ENCODE peak calls at places on chromosomes 2 and 18, in four cellular contexts. T, N, M and I are unnamed samples. For H3K4me1, the result is how much of the 10 kb centered on the place peaks cover.

GRCh38 chr2:118650327-118650726 is 197.1 kb downstream of the EN1 start:
- DNase-seq in T (no peak), N (no peak), M (no peak), I (no peak)

GRCh38 chr18:27717250-27717649 is 459.7 kb downstream of the CDH2 start:
- DNase-seq in T (no peak), N (no peak), M (no peak), I (no peak)

GRCh38 chr2:101125374-101125773 is 25.8 kb downstream of the TBC1D8 start:
- DNase-seq in T (no peak), N (no peak), M (no peak), I (no peak)

GRCh38 chr2:14634885-14635871 is 2.7 kb downstream of the LRATD1 start:
- DNase-seq in T (peak), N (peak), M (peak), I (peak)

GRCh38 chr18:68796936-68797690 is 767 bp upstream of the CCDC102B start:
- DNase-seq in T (no peak), N (peak), M (no peak), I (no peak)

GRCh38 chr2:42754021-42754775 is 9.7 kb downstream of the OXER1 start:
- DNase-seq in T (peak), N (no peak), M (no peak), I (no peak)

GRCh38 chr2:23789012-23789411 is 137.9 kb downstream of the ATAD2B start:
- DNase-seq in T (no peak), N (no peak), M (no peak), I (no peak)

GRCh38 chr2:231393149-231394131 is 2.1 kb upstream of the B3GNT7 start:
- DNase-seq in T (no peak), N (no peak), M (peak), I (no peak)

GRCh38 chr2:88190808-88191721 is 20.9 kb downstream of the THNSL2 start:
- DNase-seq in T (no peak), N (peak), M (peak), I (peak)

GRCh38 chr18:3248062-3248669 is 565 bp downstream of the MYL12A start:
- DNase-seq in T (no peak), N (peak), M (peak), I (no peak)

GRCh38 chr18:52287151-52287550 is 52.8 kb upstream of the DCC start:
- DNase-seq in T (no peak), N (peak), M (no peak), I (no peak)

GRCh38 chr2:29293830-29294438 is 178.7 kb downstream of the CLIP4 start:
- DNase-seq in T (peak), N (no peak), M (peak), I (peak)

GRCh38 chr18:45009766-45010165 is 329.1 kb downstream of the SETBP1 start:
- DNase-seq in T (no peak), N (no peak), M (no peak), I (no peak)

GRCh38 chr2:203909192-203909945 is 27.2 kb upstream of the ICOS start:
- DNase-seq in T (no peak), N (peak), M (peak), I (peak)

GRCh38 chr2:164943289-164943688 is 12.0 kb downstream of the SLC38A11 start:
- DNase-seq in T (no peak), N (no peak), M (no peak), I (no peak)

GRCh38 chr2:10688921-10689807 is 611 bp downstream of the NOL10 start:
- DNase-seq in T (peak), N (no peak), M (no peak), I (no peak)

GRCh38 chr2:38622210-38622609 is 19.5 kb upstream of the HNRNPLL start:
- DNase-seq in T (no peak), N (no peak), M (no peak), I (no peak)

GRCh38 chr2:240933048-240933965 is 27.2 kb downstream of the CROCC2 start:
- DNase-seq in T (peak), N (no peak), M (no peak), I (peak)

GRCh38 chr2:184523732-184524131 is 74.6 kb upstream of the ZNF804A start:
- DNase-seq in T (peak), N (no peak), M (no peak), I (no peak)

GRCh38 chr2:121205321-121205942 is 79.6 kb downstream of the TFCP2L1 start:
- DNase-seq in T (no peak), N (peak), M (no peak), I (no peak)

GRCh38 chr2:98823196-98824166 is 92.5 kb upstream of the MGAT4A start:
- DNase-seq in T (no peak), N (no peak), M (peak), I (no peak)

GRCh38 chr18:655445-655844 is 2.0 kb upstream of the TYMS start:
- DNase-seq in T (no peak), N (no peak), M (no peak), I (no peak)

GRCh38 chr2:205802069-205802468 is 119.8 kb downstream of the NRP2 start:
- DNase-seq in T (no peak), N (no peak), M (no peak), I (no peak)

GRCh38 chr2:172430671-172431070 is 3.3 kb downstream of the ITGA6 start:
- DNase-seq in T (no peak), N (no peak), M (no peak), I (no peak)
- H3K4me3 ChIP-seq in T (peak), N (no peak), M (no peak), I (no peak)

GRCh38 chr2:157760949-157761348 is 115.2 kb downstream of the ACVR1 start:
- DNase-seq in T (no peak), N (no peak), M (no peak), I (no peak)
- H3K4me1 ChIP-seq in T (under half), N (under half), M (under half), I (under half)

GRCh38 chr2:37388074-37388473 is 43.6 kb downstream of the QPCT start:
- DNase-seq in T (no peak), N (no peak), M (no peak), I (no peak)

GRCh38 chr2:37389395-37389794 is 45.0 kb downstream of the QPCT start:
- DNase-seq in T (no peak), N (no peak), M (no peak), I (no peak)

GRCh38 chr2:37390777-37391176 is 46.3 kb downstream of the QPCT start:
- DNase-seq in T (no peak), N (no peak), M (no peak), I (no peak)

GRCh38 chr2:37389984-37390765 is 45.7 kb downstream of the QPCT start:
- DNase-seq in T (no peak), N (peak), M (no peak), I (no peak)

DNA sequence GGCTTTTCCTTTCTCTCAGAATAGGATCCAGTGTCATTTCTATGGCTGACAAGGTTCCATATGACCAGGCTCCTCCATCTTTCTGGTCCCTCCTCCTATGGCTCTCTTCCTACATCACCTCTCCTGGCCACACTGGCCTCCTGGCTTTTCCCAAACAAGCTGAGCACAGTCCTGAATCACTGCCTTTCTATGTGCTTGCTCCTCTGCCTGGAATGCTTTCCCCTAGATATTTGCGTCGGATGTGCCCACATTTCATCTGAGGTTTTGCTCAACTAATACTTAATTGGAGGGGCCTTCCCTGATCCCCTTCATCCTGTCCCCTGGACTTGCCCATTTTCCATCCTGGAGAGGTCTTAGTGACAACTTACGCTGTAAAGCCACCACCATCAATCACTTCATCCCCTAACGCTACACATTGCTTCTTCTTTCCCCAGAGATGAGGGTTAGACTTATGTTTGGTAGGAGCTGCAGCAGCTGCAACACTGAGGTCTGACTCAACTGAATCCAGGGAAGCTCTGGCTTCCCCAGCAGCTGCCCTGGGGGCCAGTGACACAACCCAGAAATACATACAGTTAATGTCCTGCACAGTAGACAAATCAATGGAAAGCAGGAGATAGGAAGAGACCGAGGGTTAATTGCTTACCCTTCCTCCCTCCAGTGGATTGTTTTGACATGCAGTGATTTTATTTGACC is 42.9 kb downstream of the QPCT start:
- DNase-seq in T (no peak), N (no peak), M (no peak), I (no peak)
- H3K4me3 ChIP-seq in T (no peak), N (no peak), M (no peak), I (no peak)

DNA sequence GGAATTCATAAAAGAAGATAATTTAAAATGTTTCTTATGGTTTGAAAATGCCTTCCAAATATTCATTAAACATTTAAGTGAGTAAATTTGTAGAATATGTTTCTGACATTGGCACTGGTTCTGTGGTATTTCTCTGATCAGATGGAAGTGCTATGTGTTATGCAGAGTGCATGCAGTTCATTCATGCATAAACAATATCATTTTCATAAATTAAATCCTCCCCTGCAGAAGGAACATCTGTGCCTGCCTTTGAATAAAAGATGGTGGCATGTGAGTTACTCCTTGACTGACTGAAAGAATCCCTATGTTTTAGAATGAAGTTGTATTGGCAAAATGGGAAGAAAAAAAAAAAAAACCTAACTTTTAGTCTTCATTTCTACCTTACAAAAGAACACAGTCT is 5.9 kb downstream of the NEUROD1 start:
- DNase-seq in T (no peak), N (no peak), M (no peak), I (no peak)
- H3K4me1 ChIP-seq in T (under half), N (under half), M (under half), I (under half)

GRCh38 chr18:79566841-79567370 is 112.7 kb upstream of the CTDP1 start:
- DNase-seq in T (peak), N (no peak), M (peak), I (no peak)
- H3K4me3 ChIP-seq in T (no peak), N (no peak), M (no peak), I (no peak)

GRCh38 chr2:109265953-109266352 is 136.9 kb downstream of the SH3RF3 start:
- DNase-seq in T (no peak), N (no peak), M (no peak), I (no peak)
- H3K4me1 ChIP-seq in T (under half), N (under half), M (under half), I (under half)